ENCODE peak calls at places on chromosomes 4 and X, in seven cellular contexts. One of them, this sample, is unnamed.

GRCh38 chr4:152942346-152942745 is 6.2 kb downstream of the FHDC1 start:
- DNase-seq in COLO829: no peak
- DNase-seq in EL: no peak
- DNase-seq in neural crest cell: no peak
- DNase-seq in NCI-H524: no peak
- DNase-seq in effector memory CD8-positive, alpha-beta T cell: no peak
- DNase-seq in stimulated activated CD8-positive, alpha-beta memory T cell treated with anti-CD3 and anti-CD28 coated beads, Interleukin-7, amount 100 ng/mL, for 24 hours: no peak
- DNase-seq in this sample: no peak

GRCh38 chrX:29397506-29397905 is 810.3 kb downstream of the IL1RAPL1 start:
- DNase-seq in COLO829: no peak
- DNase-seq in EL: peak; percentile 1
- DNase-seq in neural crest cell: no peak
- DNase-seq in NCI-H524: no peak
- DNase-seq in effector memory CD8-positive, alpha-beta T cell: no peak
- DNase-seq in stimulated activated CD8-positive, alpha-beta memory T cell treated with anti-CD3 and anti-CD28 coated beads, Interleukin-7, amount 100 ng/mL, for 24 hours: no peak
- DNase-seq in this sample: no peak

GRCh38 chr4:121140712-121141111 is 23.4 kb downstream of the TNIP3 start:
- DNase-seq in COLO829: peak; percentile 50
- DNase-seq in EL: peak; percentile 76
- DNase-seq in neural crest cell: no peak
- DNase-seq in NCI-H524: no peak
- DNase-seq in effector memory CD8-positive, alpha-beta T cell: no peak
- DNase-seq in stimulated activated CD8-positive, alpha-beta memory T cell treated with anti-CD3 and anti-CD28 coated beads, Interleukin-7, amount 100 ng/mL, for 24 hours: no peak
- DNase-seq in this sample: no peak

GRCh38 chrX:94743478-94743877 is 1069.5 kb downstream of the FAM133A start:
- DNase-seq in COLO829: no peak
- DNase-seq in EL: no peak
- DNase-seq in neural crest cell: no peak
- DNase-seq in NCI-H524: no peak
- DNase-seq in effector memory CD8-positive, alpha-beta T cell: no peak
- DNase-seq in stimulated activated CD8-positive, alpha-beta memory T cell treated with anti-CD3 and anti-CD28 coated beads, Interleukin-7, amount 100 ng/mL, for 24 hours: no peak
- DNase-seq in this sample: no peak

GRCh38 chr4:140135529-140136021 is 18.4 kb downstream of the MAML3 start:
- DNase-seq in COLO829: no peak
- DNase-seq in EL: peak; percentile 39
- DNase-seq in neural crest cell: no peak
- DNase-seq in NCI-H524: peak; percentile 93
- DNase-seq in effector memory CD8-positive, alpha-beta T cell: no peak
- DNase-seq in stimulated activated CD8-positive, alpha-beta memory T cell treated with anti-CD3 and anti-CD28 coated beads, Interleukin-7, amount 100 ng/mL, for 24 hours: no peak
- DNase-seq in this sample: no peak

GRCh38 chrX:10079155-10079711 is 77.5 kb upstream of the CLCN4 start:
- DNase-seq in COLO829: no peak
- DNase-seq in EL: no peak
- DNase-seq in neural crest cell: no peak
- DNase-seq in NCI-H524: no peak
- DNase-seq in effector memory CD8-positive, alpha-beta T cell: no peak
- DNase-seq in stimulated activated CD8-positive, alpha-beta memory T cell treated with anti-CD3 and anti-CD28 coated beads, Interleukin-7, amount 100 ng/mL, for 24 hours: no peak
- DNase-seq in this sample: no peak

GRCh38 chr4:5186584-5187170 is 135.4 kb downstream of the STK32B start:
- DNase-seq in COLO829: no peak
- DNase-seq in EL: no peak
- DNase-seq in neural crest cell: no peak
- DNase-seq in NCI-H524: no peak
- DNase-seq in effector memory CD8-positive, alpha-beta T cell: no peak
- DNase-seq in stimulated activated CD8-positive, alpha-beta memory T cell treated with anti-CD3 and anti-CD28 coated beads, Interleukin-7, amount 100 ng/mL, for 24 hours: no peak
- DNase-seq in this sample: no peak

GRCh38 chrX:134601240-134601639 is 57.0 kb downstream of the PLAC1 start:
- DNase-seq in COLO829: no peak
- DNase-seq in EL: peak; percentile 54
- DNase-seq in neural crest cell: no peak
- DNase-seq in NCI-H524: no peak
- DNase-seq in effector memory CD8-positive, alpha-beta T cell: no peak
- DNase-seq in stimulated activated CD8-positive, alpha-beta memory T cell treated with anti-CD3 and anti-CD28 coated beads, Interleukin-7, amount 100 ng/mL, for 24 hours: no peak
- DNase-seq in this sample: no peak

GRCh38 chr4:139773560-139774318 is 108.1 kb downstream of the MGST2 start:
- DNase-seq in COLO829: no peak
- DNase-seq in EL: no peak
- DNase-seq in neural crest cell: no peak
- DNase-seq in NCI-H524: no peak
- DNase-seq in effector memory CD8-positive, alpha-beta T cell: no peak
- DNase-seq in stimulated activated CD8-positive, alpha-beta memory T cell treated with anti-CD3 and anti-CD28 coated beads, Interleukin-7, amount 100 ng/mL, for 24 hours: no peak
- DNase-seq in this sample: no peak

GRCh38 chrX:131747173-131747572 is 203.3 kb downstream of the OR13H1 start:
- DNase-seq in COLO829: peak; percentile 34
- DNase-seq in EL: no peak
- DNase-seq in neural crest cell: no peak
- DNase-seq in NCI-H524: no peak
- DNase-seq in effector memory CD8-positive, alpha-beta T cell: no peak
- DNase-seq in stimulated activated CD8-positive, alpha-beta memory T cell treated with anti-CD3 and anti-CD28 coated beads, Interleukin-7, amount 100 ng/mL, for 24 hours: no peak
- DNase-seq in this sample: no peak

GRCh38 chr4:39342731-39343130 is 23.4 kb downstream of the RFC1 start:
- DNase-seq in COLO829: no peak
- DNase-seq in EL: no peak
- DNase-seq in neural crest cell: no peak
- DNase-seq in NCI-H524: no peak
- DNase-seq in effector memory CD8-positive, alpha-beta T cell: no peak
- DNase-seq in stimulated activated CD8-positive, alpha-beta memory T cell treated with anti-CD3 and anti-CD28 coated beads, Interleukin-7, amount 100 ng/mL, for 24 hours: no peak
- DNase-seq in this sample: no peak

GRCh38 chr4:54498661-54499111 is 159.1 kb upstream of the KIT start:
- DNase-seq in COLO829: peak; percentile 73
- DNase-seq in EL: peak; percentile 87
- DNase-seq in neural crest cell: no peak
- DNase-seq in NCI-H524: no peak
- DNase-seq in effector memory CD8-positive, alpha-beta T cell: no peak
- DNase-seq in stimulated activated CD8-positive, alpha-beta memory T cell treated with anti-CD3 and anti-CD28 coated beads, Interleukin-7, amount 100 ng/mL, for 24 hours: no peak
- DNase-seq in this sample: no peak

GRCh38 chrX:72238183-72238582 is 644 bp downstream of the ERCC6L start:
- DNase-seq in COLO829: no peak
- DNase-seq in EL: no peak
- DNase-seq in neural crest cell: no peak
- DNase-seq in NCI-H524: no peak
- DNase-seq in effector memory CD8-positive, alpha-beta T cell: no peak
- DNase-seq in stimulated activated CD8-positive, alpha-beta memory T cell treated with anti-CD3 and anti-CD28 coated beads, Interleukin-7, amount 100 ng/mL, for 24 hours: no peak
- DNase-seq in this sample: no peak

GRCh38 chr4:149910177-149910576 is 94.5 kb upstream of the IQCM start:
- DNase-seq in COLO829: no peak
- DNase-seq in EL: no peak
- DNase-seq in neural crest cell: no peak
- DNase-seq in NCI-H524: no peak
- DNase-seq in effector memory CD8-positive, alpha-beta T cell: no peak
- DNase-seq in stimulated activated CD8-positive, alpha-beta memory T cell treated with anti-CD3 and anti-CD28 coated beads, Interleukin-7, amount 100 ng/mL, for 24 hours: no peak
- DNase-seq in this sample: no peak

GRCh38 chr4:8177956-8178355 is 19.3 kb upstream of the ABLIM2 start:
- DNase-seq in COLO829: no peak
- DNase-seq in EL: no peak
- DNase-seq in neural crest cell: no peak
- DNase-seq in NCI-H524: no peak
- DNase-seq in effector memory CD8-positive, alpha-beta T cell: no peak
- DNase-seq in stimulated activated CD8-positive, alpha-beta memory T cell treated with anti-CD3 and anti-CD28 coated beads, Interleukin-7, amount 100 ng/mL, for 24 hours: no peak
- DNase-seq in this sample: no peak

GRCh38 chr4:38869511-38869910 is 1.9 kb downstream of the FAM114A1 start:
- DNase-seq in COLO829: no peak
- DNase-seq in EL: peak; percentile 57
- DNase-seq in neural crest cell: no peak
- DNase-seq in NCI-H524: no peak
- DNase-seq in effector memory CD8-positive, alpha-beta T cell: no peak
- DNase-seq in stimulated activated CD8-positive, alpha-beta memory T cell treated with anti-CD3 and anti-CD28 coated beads, Interleukin-7, amount 100 ng/mL, for 24 hours: no peak
- DNase-seq in this sample: no peak

GRCh38 chr4:184282251-184282713 is 64.6 kb upstream of the ENPP6 start:
- DNase-seq in COLO829: no peak
- DNase-seq in EL: no peak
- DNase-seq in neural crest cell: no peak
- DNase-seq in NCI-H524: no peak
- DNase-seq in effector memory CD8-positive, alpha-beta T cell: peak; percentile 32
- DNase-seq in stimulated activated CD8-positive, alpha-beta memory T cell treated with anti-CD3 and anti-CD28 coated beads, Interleukin-7, amount 100 ng/mL, for 24 hours: no peak
- DNase-seq in this sample: no peak

GRCh38 chr4:7863911-7864681 is 75.6 kb downstream of the AFAP1 start:
- DNase-seq in COLO829: no peak
- DNase-seq in EL: peak; percentile 33
- DNase-seq in neural crest cell: no peak
- DNase-seq in NCI-H524: no peak
- DNase-seq in effector memory CD8-positive, alpha-beta T cell: peak; percentile 24
- DNase-seq in stimulated activated CD8-positive, alpha-beta memory T cell treated with anti-CD3 and anti-CD28 coated beads, Interleukin-7, amount 100 ng/mL, for 24 hours: no peak
- DNase-seq in this sample: peak; percentile 19

GRCh38 chrX:46626566-46626965 is 53.0 kb downstream of the CHST7 start:
- DNase-seq in COLO829: no peak
- DNase-seq in EL: no peak
- DNase-seq in neural crest cell: no peak
- DNase-seq in NCI-H524: no peak
- DNase-seq in effector memory CD8-positive, alpha-beta T cell: no peak
- DNase-seq in stimulated activated CD8-positive, alpha-beta memory T cell treated with anti-CD3 and anti-CD28 coated beads, Interleukin-7, amount 100 ng/mL, for 24 hours: no peak
- DNase-seq in this sample: no peak

GRCh38 chr4:185127021-185127925 is 15.8 kb upstream of the SLC25A4 start:
- DNase-seq in COLO829: no peak
- DNase-seq in EL: peak; percentile 13
- DNase-seq in neural crest cell: no peak
- DNase-seq in NCI-H524: no peak
- DNase-seq in effector memory CD8-positive, alpha-beta T cell: no peak
- DNase-seq in stimulated activated CD8-positive, alpha-beta memory T cell treated with anti-CD3 and anti-CD28 coated beads, Interleukin-7, amount 100 ng/mL, for 24 hours: no peak
- DNase-seq in this sample: no peak